ENCODE peak calls at places on chromosomes 16 and 17, in eight cellular contexts. X is lower lobe of right lung, J is A549, A is IMR-90, B is cardiac muscle cell, F is mammary epithelial cell, Q is spleen, I is ascending aorta. Z is an unnamed sample.

GRCh38 chr16:31200821-31201510 is 1.6 kb downstream of the PYCARD start:
- DNase-seq in Q (peak; percentile 74), X (no peak), A (no peak), F (no peak), I (no peak), B (no peak), J (peak; percentile 49), Z (no peak)

GRCh38 chr16:1550696-1551095 is 17.2 kb downstream of the TMEM204 start:
- DNase-seq in J (no peak), X (no peak), B (no peak), F (no peak), A (no peak), I (no peak), Q (no peak), Z (no peak)

GRCh38 chr17:12021604-12022003 is 927 bp downstream of the MAP2K4 start:
- DNase-seq in I (no peak), B (peak; percentile 3), X (no peak), J (no peak), Q (no peak), A (no peak), F (no peak), Z (no peak)

GRCh38 chr16:63458842-63459241 is 1422.6 kb upstream of the CDH8 start:
- DNase-seq in F (no peak), A (no peak), I (no peak), B (no peak), Q (no peak), X (no peak), J (no peak), Z (no peak)

GRCh38 chr16:31080756-31081419 is 6.7 kb downstream of the ZNF646 start:
- DNase-seq in B (no peak), F (no peak), I (no peak), Q (peak; percentile 59), J (no peak), X (no peak), A (no peak), Z (no peak)

GRCh38 chr17:79715318-79716182 is 15.2 kb upstream of the ENPP7 start:
- DNase-seq in Q (peak; percentile 60), B (no peak), I (no peak), A (no peak), X (no peak), F (no peak), J (no peak), Z (no peak)

GRCh38 chr17:17937450-17937849 is 34.8 kb downstream of the TOM1L2 start:
- DNase-seq in A (peak; percentile 57), X (no peak), F (no peak), Q (no peak), B (no peak), I (no peak), J (no peak), Z (no peak)

GRCh38 chr16:25279491-25279890 is 21.8 kb upstream of the ZKSCAN2 start:
- DNase-seq in X (no peak), J (no peak), B (no peak), Q (no peak), I (no peak), F (peak; percentile 67), A (no peak), Z (no peak)

GRCh38 chr16:31471875-31472558 is at the start of gene TGFB1I1:
- DNase-seq in F (peak; percentile 50), B (peak; percentile 60), J (peak; percentile 50), Q (peak; percentile 78), X (no peak), I (peak; percentile 89), A (peak; percentile 80), Z (peak; percentile 59)

GRCh38 chr16:87329436-87330256 is 12.5 kb upstream of the C16orf95 start:
- DNase-seq in J (no peak), X (peak; percentile 20), Q (peak; percentile 43), B (no peak), I (no peak), F (no peak), A (no peak), Z (no peak)

GRCh38 chr17:28093999-28094716 is 51.7 kb downstream of the NLK start:
- DNase-seq in I (no peak), Q (no peak), B (no peak), F (no peak), A (no peak), X (no peak), J (no peak), Z (no peak)

GRCh38 chr16:30715777-30716445 is 16.9 kb downstream of the SRCAP start:
- DNase-seq in F (peak; percentile 42), A (peak; percentile 36), I (no peak), X (no peak), B (no peak), Q (peak; percentile 51), J (peak; percentile 27), Z (no peak)

GRCh38 chr17:17926840-17927449 is 45.3 kb downstream of the TOM1L2 start:
- DNase-seq in X (no peak), F (no peak), A (no peak), J (no peak), I (no peak), B (no peak), Q (no peak), Z (no peak)

GRCh38 chr17:79993390-79994221 is 42.1 kb downstream of the TBC1D16 start:
- DNase-seq in X (peak; percentile 85), A (peak; percentile 94), Q (peak; percentile 87), J (peak; percentile 85), B (peak; percentile 73), I (peak; percentile 82), F (peak; percentile 3), Z (peak; percentile 84)

GRCh38 chr17:33684714-33685113 is 391.6 kb upstream of the ASIC2 start:
- DNase-seq in Q (no peak), F (no peak), A (no peak), X (no peak), I (no peak), B (no peak), J (no peak), Z (no peak)

GRCh38 chr16:22117666-22118065 is 25.3 kb downstream of the VWA3A start:
- DNase-seq in J (no peak), Q (no peak), I (no peak), B (no peak), F (peak; percentile 92), A (no peak), X (no peak), Z (no peak)

GRCh38 chr17:31549121-31549524 is 157.6 kb downstream of the RAB11FIP4 start:
- DNase-seq in X (no peak), I (peak; percentile 71), B (peak; percentile 41), Q (no peak), A (no peak), J (peak; percentile 49), F (no peak), Z (no peak)

GRCh38 chr17:50963139-50963538 is 97.0 kb upstream of the TOB1 start:
- DNase-seq in F (no peak), A (no peak), X (no peak), B (no peak), Q (no peak), I (no peak), J (no peak), Z (no peak)

GRCh38 chr17:8186787-8187516 is 3.0 kb downstream of the BORCS6 start:
- DNase-seq in I (peak; percentile 97), B (peak; percentile 91), Q (peak; percentile 95), J (peak; percentile 98), A (peak; percentile 97), F (peak; percentile 95), X (peak; percentile 91), Z (peak; percentile 90)

GRCh38 chr16:75247249-75247648 is 4.2 kb downstream of the BCAR1 start:
- DNase-seq in X (no peak), B (no peak), J (no peak), I (no peak), F (no peak), A (no peak), Q (no peak), Z (no peak)

GRCh38 chr17:30405161-30405560 is 26.4 kb downstream of the CPD start:
- DNase-seq in Q (no peak), F (no peak), A (no peak), I (no peak), B (no peak), J (no peak), X (no peak), Z (no peak)

GRCh38 chr17:30316736-30317135 is 17.1 kb downstream of the TMIGD1 start:
- DNase-seq in B (no peak), J (no peak), A (no peak), I (no peak), Q (no peak), X (no peak), F (no peak), Z (no peak)

GRCh38 chr16:87057291-87057881 is 259.8 kb downstream of the C16orf95 start:
- DNase-seq in A (no peak), J (no peak), F (no peak), Q (no peak), X (no peak), B (no peak), I (peak; percentile 56), Z (no peak)

GRCh38 chr17:4551141-4551540 is 4.0 kb downstream of the MYBBP1A start:
- DNase-seq in X (no peak), F (no peak), J (peak; percentile 62), A (no peak), I (no peak), B (no peak), Q (peak; percentile 51), Z (no peak)
- TF ChIP-seq CTCF in X (no peak), F (peak; percentile 25), J (peak; percentile 6), A (no peak), I (no peak), B (no peak), Q (no peak), Z (peak; percentile 11)

DNA sequence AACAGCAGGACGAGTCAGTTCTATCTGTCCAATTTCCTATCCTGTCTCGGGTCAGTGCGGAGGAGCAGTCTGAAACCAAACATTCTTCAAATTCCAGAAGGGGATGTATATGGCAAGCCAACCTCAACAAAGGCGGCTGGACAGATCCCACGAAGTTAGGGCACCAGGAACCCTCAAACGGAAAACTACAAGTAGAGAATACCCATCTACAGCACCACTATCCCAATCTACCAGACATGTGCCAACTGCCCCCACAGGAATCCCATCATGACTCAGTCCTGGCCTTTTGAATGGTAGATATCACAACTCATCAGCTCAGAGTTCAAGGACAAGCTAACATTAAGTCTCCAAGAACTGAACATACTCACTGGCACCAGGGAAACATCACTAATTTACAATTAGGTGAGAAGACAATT is 2.3 kb downstream of the NAT9 start:
- DNase-seq in Q (no peak), A (peak; percentile 55), J (no peak), F (no peak), X (no peak), B (no peak), I (no peak), Z (no peak)
- H3K27ac ChIP-seq in Q (no peak overlapping the region), A (no peak overlapping the region), J (no peak overlapping the region), F (no peak overlapping the region), X (no peak overlapping the region), B (no peak overlapping the region), I (no peak overlapping the region), Z (no peak overlapping the region)

DNA sequence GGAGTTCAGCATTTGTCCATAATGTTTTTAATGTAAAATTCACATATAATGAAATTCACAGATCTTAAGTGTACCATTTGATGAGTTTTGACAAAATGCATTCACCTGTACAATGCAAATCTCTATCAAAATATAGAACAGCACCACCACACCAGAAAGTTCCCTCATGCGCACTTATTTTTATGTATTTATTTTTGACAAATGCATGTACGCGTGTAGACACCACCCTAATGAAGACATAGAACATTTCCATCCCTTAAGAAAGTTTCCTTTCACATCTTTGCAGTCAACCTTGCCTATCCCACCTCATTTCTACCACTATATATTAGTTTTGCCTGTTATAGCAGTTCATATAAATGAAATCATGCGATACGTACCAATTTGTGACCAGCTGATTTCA is 15.6 kb upstream of the IL4R start:
- DNase-seq in F (no peak), B (no peak), I (no peak), X (no peak), J (no peak), Q (no peak), A (no peak), Z (no peak)
- TF ChIP-seq CTCF in F (no peak), B (no peak), I (no peak), X (no peak), J (no peak), Q (no peak), A (no peak), Z (no peak)

GRCh38 chr16:66320774-66321173 is 45.7 kb upstream of the CDH5 start:
- DNase-seq in B (no peak), X (no peak), F (no peak), Q (no peak), A (no peak), J (no peak), I (no peak), Z (no peak)
- H3K27ac ChIP-seq in B (no peak overlapping the region), X (no peak overlapping the region), F (no peak overlapping the region), Q (no peak overlapping the region), A (no peak overlapping the region), J (no peak overlapping the region), I (no peak overlapping the region), Z (no peak overlapping the region)

Z was measured in AG04450.